ENCODE peak calls at places on chromosomes 3 and 15, in five cellular contexts. G is cardiac fibroblast, U is heart left ventricle, T is fibroblast of pulmonary artery, N is tibial nerve. O is an unnamed sample.

GRCh38 chr3:106759686-106760085 is 617.6 kb upstream of the CCDC54 start:
- DNase-seq in G (peak; percentile 19), U (no peak), T (no peak), N (no peak), O (peak; percentile 53)

GRCh38 chr3:65851827-65852226 is 186.9 kb downstream of the MAGI1 start:
- DNase-seq in G (peak; percentile 82), U (no peak), T (peak; percentile 85), N (no peak), O (peak; percentile 48)

GRCh38 chr15:92083190-92083589 is 229.7 kb downstream of the SLCO3A1 start:
- DNase-seq in G (no peak), U (no peak), T (no peak), N (no peak), O (no peak)

GRCh38 chr3:194343561-194343893 is 7.6 kb downstream of the CPN2 start:
- DNase-seq in G (no peak), U (no peak), T (no peak), N (no peak), O (no peak)

GRCh38 chr3:192054881-192055280 is 593.9 kb downstream of the PYDC2 start:
- DNase-seq in G (peak; percentile 79), U (no peak), T (peak; percentile 43), N (no peak), O (peak; percentile 54)

GRCh38 chr15:36742696-36743095 is 163.3 kb downstream of the CDIN1 start:
- DNase-seq in G (no peak), U (no peak), T (no peak), N (no peak), O (no peak)

GRCh38 chr3:129530331-129530761 is 1.9 kb downstream of the RHO start:
- DNase-seq in G (peak; percentile 48), U (no peak), T (peak; percentile 91), N (no peak), O (peak; percentile 40)

GRCh38 chr3:74789111-74789510 is 174.7 kb upstream of the CNTN3 start:
- DNase-seq in G (peak; percentile 7), U (no peak), T (no peak), N (no peak), O (no peak)

GRCh38 chr3:183122257-183122932 is 23.1 kb upstream of the MCCC1 start:
- DNase-seq in G (peak; percentile 87), U (no peak), T (peak; percentile 83), N (peak; percentile 22), O (peak; percentile 82)

GRCh38 chr15:34318277-34319079 is 19.1 kb downstream of the SLC12A6 start:
- DNase-seq in G (peak; percentile 67), U (peak; percentile 75), T (peak; percentile 73), N (peak; percentile 64), O (peak; percentile 60)

GRCh38 chr3:188316021-188316722 is 162.2 kb downstream of the LPP start:
- DNase-seq in G (peak; percentile 60), U (no peak), T (peak; percentile 38), N (peak; percentile 56), O (no peak)

GRCh38 chr3:16357191-16357590 is 92.2 kb downstream of the OXNAD1 start:
- DNase-seq in G (peak; percentile 43), U (no peak), T (peak; percentile 18), N (no peak), O (peak; percentile 22)

GRCh38 chr15:86649277-86649676 is 569.6 kb downstream of the AGBL1 start:
- DNase-seq in G (no peak), U (no peak), T (no peak), N (no peak), O (no peak)

GRCh38 chr15:86650084-86650483 is 570.4 kb downstream of the AGBL1 start:
- DNase-seq in G (no peak), U (no peak), T (no peak), N (no peak), O (no peak)

GRCh38 chr15:86660012-86660411 is 580.3 kb downstream of the AGBL1 start:
- DNase-seq in G (no peak), U (no peak), T (no peak), N (no peak), O (no peak)

GRCh38 chr15:86653344-86654192 is 573.9 kb downstream of the AGBL1 start:
- DNase-seq in G (no peak), U (no peak), T (no peak), N (no peak), O (no peak)

GRCh38 chr15:86654501-86654900 is 574.8 kb downstream of the AGBL1 start:
- DNase-seq in G (no peak), U (no peak), T (no peak), N (no peak), O (no peak)
- TF ChIP-seq CTCF in G (no peak), U (no peak), T (no peak), N (no peak), O (no peak)

DNA sequence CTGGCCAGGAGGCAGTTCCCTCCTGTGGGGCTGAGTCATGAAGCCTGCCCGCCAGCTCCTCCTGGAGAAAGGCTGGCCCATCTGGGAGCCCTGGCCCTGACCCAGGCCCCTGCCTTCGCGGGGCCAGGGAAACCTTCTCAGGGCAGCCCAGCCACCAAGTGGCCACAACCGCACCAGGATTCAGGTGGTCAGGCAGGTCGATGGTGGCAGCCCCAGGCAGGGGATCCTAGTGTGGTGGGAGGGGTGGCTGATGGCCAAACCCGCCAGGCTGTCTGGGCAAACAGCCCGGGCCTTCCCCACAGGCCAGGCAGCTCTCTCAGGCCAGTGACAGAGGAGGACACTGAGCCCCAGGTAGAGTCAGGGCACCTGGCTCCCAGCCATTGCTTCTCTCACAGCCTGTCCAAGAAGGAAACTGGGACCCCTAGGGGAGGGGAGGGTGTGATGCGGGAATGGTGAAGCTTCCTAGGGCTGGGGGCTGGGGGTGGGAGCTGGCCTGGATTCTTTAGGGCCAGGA is 1.2 kb downstream of the TWF2 start:
- DNase-seq in G (peak; percentile 87), U (peak; percentile 93), T (peak; percentile 82), N (peak; percentile 76), O (peak; percentile 92)
- H3K4me3 ChIP-seq in G (peak overlapping the region; percentile 92), U (peak overlapping the region; percentile 79), T (peak overlapping the region; percentile 87), N (peak overlapping the region; percentile 71), O (peak overlapping the region; percentile 90)

GRCh38 chr3:63998852-63999754 is 24.2 kb downstream of the PSMD6 start:
- DNase-seq in G (no peak), U (no peak), T (no peak), N (no peak), O (no peak)
- TF ChIP-seq CTCF in G (no peak), U (no peak), T (no peak), N (no peak), O (no peak)

GRCh38 chr15:63379492-63380150 is 2.0 kb downstream of the CA12 start:
- DNase-seq in G (no peak), U (no peak), T (no peak), N (no peak), O (no peak)
- H3K4me3 ChIP-seq in G (no peak overlapping the region), U (no peak overlapping the region), T (peak overlapping the region; percentile 72), N (no peak overlapping the region), O (no peak overlapping the region)

GRCh38 chr3:10274601-10275000 is 18.1 kb downstream of the GHRL start:
- DNase-seq in G (no peak), U (no peak), T (no peak), N (no peak), O (no peak)

GRCh38 chr3:10280177-10280529 is 12.6 kb downstream of the GHRL start:
- DNase-seq in G (no peak), U (no peak), T (no peak), N (no peak), O (no peak)

GRCh38 chr3:10279384-10280176 is 13.2 kb downstream of the GHRL start:
- DNase-seq in G (no peak), U (no peak), T (no peak), N (no peak), O (no peak)

GRCh38 chr3:10278501-10278900 is 14.2 kb downstream of the GHRL start:
- DNase-seq in G (no peak), U (no peak), T (no peak), N (no peak), O (no peak)

GRCh38 chr3:10277115-10277625 is 15.6 kb downstream of the GHRL start:
- DNase-seq in G (no peak), U (no peak), T (no peak), N (no peak), O (no peak)
- TF ChIP-seq CTCF in G (no peak), U (no peak), T (no peak), N (no peak), O (no peak)

DNA sequence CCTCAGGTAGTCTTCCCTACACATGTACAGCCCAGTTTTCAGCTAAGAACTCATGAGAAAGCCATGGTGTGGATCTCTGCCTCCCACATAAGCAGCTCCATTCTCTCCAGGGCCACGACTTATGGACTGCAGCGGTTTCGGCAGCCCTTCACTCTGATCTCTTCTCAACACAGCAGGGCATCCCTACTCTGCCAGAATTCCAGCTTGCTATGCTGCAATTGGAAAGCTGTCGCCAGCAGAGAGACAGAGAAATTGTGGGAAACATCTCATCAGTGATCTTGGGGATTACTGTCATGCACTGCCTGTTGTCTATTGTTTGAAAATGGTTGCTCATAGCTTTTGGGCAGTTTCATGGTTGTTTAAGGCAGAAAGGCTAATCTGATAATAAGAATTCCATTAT is 11.9 kb upstream of the BLM start:
- DNase-seq in G (no peak), U (no peak), T (no peak), N (no peak), O (no peak)
- H3K4me3 ChIP-seq in G (no peak overlapping the region), U (no peak overlapping the region), T (no peak overlapping the region), N (no peak overlapping the region), O (no peak overlapping the region)

DNA sequence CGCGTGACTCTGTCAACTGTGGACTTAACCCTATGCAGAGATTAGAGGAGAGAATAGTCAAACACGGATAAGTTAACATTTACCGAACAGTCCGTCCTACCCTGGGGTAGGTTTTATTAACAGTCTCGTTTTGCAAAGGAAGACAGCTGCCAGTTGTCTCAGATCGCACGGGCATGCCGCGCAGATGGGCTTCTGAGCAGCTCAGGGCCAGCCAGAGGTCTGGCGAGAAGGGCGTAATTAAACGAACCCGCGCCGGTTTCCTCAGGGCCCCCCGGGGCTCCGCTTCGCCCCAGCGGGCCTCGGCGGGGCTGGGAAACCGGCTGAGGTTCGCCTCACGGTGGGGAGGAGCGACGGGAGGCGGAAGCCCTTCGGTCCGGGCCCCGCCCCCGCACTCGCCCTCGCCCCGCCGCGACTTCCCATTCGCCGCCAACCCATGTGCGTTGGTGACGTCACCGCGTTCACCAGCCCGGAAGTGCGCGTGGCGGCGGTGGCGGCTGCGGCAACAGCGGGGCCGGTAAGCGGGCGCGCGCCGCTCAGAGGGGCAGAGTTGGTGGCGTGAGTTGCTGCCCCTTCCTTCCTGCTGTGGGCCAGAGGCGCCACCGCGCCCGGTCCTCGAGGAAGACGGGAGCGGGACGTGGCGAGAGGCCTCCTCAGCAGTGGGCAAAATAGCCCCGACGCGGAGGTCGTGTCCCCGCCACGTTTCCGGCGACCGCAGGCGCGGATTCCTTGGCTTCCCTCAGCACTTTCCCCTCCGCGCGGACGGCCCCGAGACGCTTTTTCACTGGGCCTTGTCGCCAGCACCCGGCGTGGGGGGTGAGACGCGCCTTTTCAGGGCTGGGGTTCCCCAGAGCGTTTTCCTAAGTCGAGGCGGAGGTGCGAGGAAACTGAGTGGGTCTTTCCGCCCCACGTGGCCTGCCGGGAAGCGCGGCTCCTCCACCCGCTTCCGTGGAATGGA is at the start of gene TRNT1:
- DNase-seq in G (peak; percentile 93), U (peak; percentile 97), T (peak; percentile 95), N (peak; percentile 97), O (peak; percentile 95)
- TF ChIP-seq CTCF in G (no peak), U (no peak), T (no peak), N (no peak), O (no peak)